ENCODE peak calls at places on chromosomes 13 and 19, in six cellular contexts. E is GM23248, H is OCI-LY7, B is neural progenitor cell, C is PC-3, T is GM23338. G is an unnamed sample.
A peak's percentile ranks its signal among the peaks of the same experiment; 100 is the strongest.

GRCh38 chr13:104949840-104950805 is 1585.3 kb downstream of the EFNB2 start:
- DNase-seq in E (no peak), H (no peak), B (no peak), C (peak; percentile 4), T (no peak), G (no peak)

GRCh38 chr13:26529441-26529840 is 28.0 kb upstream of the WASF3 start:
- DNase-seq in E (peak; percentile 66), H (peak; percentile 24), B (peak; percentile 78), C (peak; percentile 60), T (peak; percentile 78), G (peak; percentile 77)

GRCh38 chr19:35959968-35960320 is 23.8 kb downstream of the LRFN3 start:
- DNase-seq in E (no peak), H (no peak), B (no peak), C (no peak), T (peak; percentile 63), G (no peak)

GRCh38 chr19:1289395-1290244 is 3.9 kb downstream of the EFNA2 start:
- DNase-seq in E (no peak), H (peak; percentile 22), B (no peak), C (no peak), T (no peak), G (no peak)

GRCh38 chr13:20350819-20351218 is 118.7 kb upstream of the GJB6 start:
- DNase-seq in E (no peak), H (no peak), B (no peak), C (no peak), T (no peak), G (no peak)

GRCh38 chr19:1932395-1932794 is 8.6 kb upstream of the CSNK1G2 start:
- DNase-seq in E (no peak), H (no peak), B (no peak), C (no peak), T (no peak), G (no peak)

GRCh38 chr13:77513719-77514335 is 21.7 kb upstream of the SCEL start:
- DNase-seq in E (no peak), H (peak; percentile 17), B (no peak), C (no peak), T (no peak), G (no peak)

GRCh38 chr13:30607908-30608307 is 9.8 kb upstream of the USPL1 start:
- DNase-seq in E (no peak), H (peak; percentile 89), B (no peak), C (no peak), T (no peak), G (no peak)

GRCh38 chr13:60431108-60431700 is 34.2 kb downstream of the TDRD3 start:
- DNase-seq in E (peak; percentile 69), H (peak; percentile 63), B (peak; percentile 59), C (peak; percentile 61), T (peak; percentile 82), G (peak; percentile 69)

GRCh38 chr13:77565635-77566034 is 30.1 kb downstream of the SCEL start:
- DNase-seq in E (peak; percentile 65), H (peak; percentile 39), B (peak; percentile 39), C (peak; percentile 66), T (peak; percentile 65), G (peak; percentile 33)

GRCh38 chr13:31045621-31046081 is 113.2 kb downstream of the TEX26 start:
- DNase-seq in E (peak; percentile 96), H (no peak), B (no peak), C (peak; percentile 93), T (no peak), G (peak; percentile 88)

GRCh38 chr19:33778089-33778791 is 18.4 kb upstream of the KCTD15 start:
- DNase-seq in E (peak; percentile 85), H (peak; percentile 82), B (peak; percentile 88), C (peak; percentile 74), T (peak; percentile 84), G (peak; percentile 91)

GRCh38 chr13:42048323-42048624 is 174 bp upstream of the DGKH start:
- DNase-seq in E (peak; percentile 38), H (no peak), B (no peak), C (no peak), T (peak; percentile 27), G (no peak)

GRCh38 chr19:54096642-54097106 is 3.9 kb downstream of the OSCAR start:
- DNase-seq in E (peak; percentile 66), H (peak; percentile 67), B (peak; percentile 23), C (peak; percentile 25), T (peak; percentile 62), G (no peak)

GRCh38 chr19:32873560-32873959 is 4.0 kb upstream of the SLC7A9 start:
- DNase-seq in E (no peak), H (no peak), B (no peak), C (no peak), T (no peak), G (no peak)

DNA sequence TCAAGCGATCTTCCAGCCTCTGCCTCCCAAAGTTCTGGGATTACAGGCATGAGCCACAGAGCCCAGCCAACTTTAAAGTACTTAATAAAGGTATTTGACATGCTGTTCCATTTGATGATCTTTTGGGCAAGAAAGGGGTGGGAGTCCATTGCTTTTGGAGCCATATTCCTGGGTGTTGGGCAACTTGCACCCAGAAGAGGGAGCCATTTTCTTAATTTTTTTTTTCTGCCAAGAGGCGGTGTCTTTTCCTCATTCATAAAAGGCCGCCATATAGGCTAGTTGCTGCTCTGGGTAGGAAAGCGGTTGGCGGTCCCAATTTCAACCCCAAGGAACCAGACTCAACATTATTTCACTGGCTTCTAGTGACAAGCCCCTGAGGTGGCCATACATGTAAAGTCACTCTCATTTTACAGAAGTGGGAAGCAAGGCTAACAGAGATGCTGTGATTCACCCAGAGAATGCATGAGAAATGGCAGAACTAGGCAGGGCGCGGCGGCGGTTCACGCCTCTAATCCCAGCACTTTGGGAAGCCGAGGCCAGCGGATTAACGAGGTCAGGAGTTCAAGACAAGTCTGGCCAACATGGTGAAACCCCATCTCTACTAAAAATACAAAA is 139.6 kb downstream of the CACNA1A start:
- DNase-seq in E (peak; percentile 48), H (peak; percentile 17), B (peak; percentile 51), C (peak; percentile 81), T (peak; percentile 82), G (no peak)
- H2AFZ ChIP-seq in E (no peak overlapping the region), H (no peak overlapping the region), B (no peak overlapping the region), C (peak overlapping the region; percentile 44), T (no peak overlapping the region), G (no peak overlapping the region)

GRCh38 chr19:11678504-11678903 is 60.2 kb downstream of the ZNF823 start:
- DNase-seq in E (no peak), H (no peak), B (no peak), C (no peak), T (no peak), G (no peak)

GRCh38 chr19:11675569-11675968 is 63.2 kb downstream of the ZNF823 start:
- DNase-seq in E (no peak), H (no peak), B (no peak), C (no peak), T (no peak), G (no peak)

GRCh38 chr19:11674067-11674492 is 64.7 kb downstream of the ZNF823 start:
- DNase-seq in E (peak; percentile 7), H (no peak), B (no peak), C (no peak), T (peak; percentile 70), G (no peak)

GRCh38 chr19:11673608-11674041 is 65.1 kb downstream of the ZNF823 start:
- DNase-seq in E (peak; percentile 90), H (peak; percentile 28), B (peak; percentile 91), C (peak; percentile 52), T (peak; percentile 93), G (peak; percentile 81)
- TF ChIP-seq EZH2phosphoT487 in E (no peak), H (no peak), B (no peak), C (no peak), T (no peak), G (no peak)

DNA sequence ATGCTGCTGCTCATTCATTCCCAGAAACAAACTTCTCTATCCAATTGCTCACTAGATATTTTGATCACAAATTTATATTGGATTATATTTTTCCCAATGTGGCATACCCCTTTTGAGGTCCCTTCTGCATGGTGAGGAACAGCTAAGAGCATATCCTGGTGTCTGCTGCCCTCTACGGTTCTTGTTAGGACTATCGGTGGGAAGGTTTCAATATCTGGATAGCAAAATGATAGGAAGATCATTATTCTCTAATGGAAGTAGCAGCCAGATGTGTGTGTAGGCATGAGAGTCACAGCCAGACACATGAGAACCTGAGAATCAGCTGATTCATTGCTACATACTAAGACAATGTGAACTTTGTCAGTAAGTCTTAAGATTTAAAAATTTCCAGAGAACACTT is 1422.4 kb upstream of the MIR17HG start:
- DNase-seq in E (peak; percentile 42), H (no peak), B (peak; percentile 57), C (peak; percentile 53), T (peak; percentile 72), G (peak; percentile 31)
- H2AFZ ChIP-seq in E (peak overlapping the region; percentile 8), H (no peak overlapping the region), B (no peak overlapping the region), C (no peak overlapping the region), T (no peak overlapping the region), G (no peak overlapping the region)

DNA sequence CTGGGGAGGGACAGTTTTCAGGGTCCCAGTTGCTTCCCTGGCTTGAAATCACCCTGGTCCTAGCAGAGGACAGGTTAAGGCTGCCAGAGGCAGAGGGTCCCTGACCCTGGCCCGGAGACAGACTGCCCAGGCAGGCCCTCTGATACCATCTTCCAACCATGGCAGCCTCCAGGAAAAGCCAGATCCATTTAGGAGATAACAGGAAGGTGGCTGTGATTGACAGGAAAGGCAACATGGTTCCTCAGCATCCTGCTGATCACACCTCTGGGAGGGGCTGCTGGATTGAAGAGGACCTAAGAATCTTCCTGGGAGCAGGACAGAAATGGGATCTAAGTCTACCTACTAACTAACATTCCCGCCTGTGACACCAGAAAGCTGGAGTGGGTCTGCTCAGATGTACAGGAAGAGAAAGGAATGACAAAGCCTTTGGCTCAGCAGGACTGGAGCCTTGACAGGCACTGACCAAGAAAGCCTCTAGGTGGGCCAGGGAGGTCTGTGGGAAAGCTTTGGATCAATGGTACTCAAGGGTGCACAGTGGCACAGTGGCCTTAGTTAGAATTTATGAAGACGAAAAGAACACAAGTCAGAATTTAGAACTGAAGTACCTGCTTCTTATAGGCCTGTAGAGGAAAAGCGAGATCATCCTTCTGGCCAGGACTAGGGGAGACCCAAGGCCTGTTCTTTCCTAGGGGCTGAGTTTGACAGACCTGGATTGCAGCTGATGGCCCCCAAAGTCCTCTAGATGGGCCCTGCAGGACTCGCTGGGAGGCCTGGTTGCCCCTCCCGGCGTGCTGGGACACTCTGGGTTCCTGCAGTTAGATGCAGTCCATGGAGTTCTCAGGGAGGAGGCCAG is 2.3 kb upstream of the PRKACA start:
- DNase-seq in E (no peak), H (no peak), B (no peak), C (no peak), T (no peak), G (no peak)
- TF ChIP-seq EZH2phosphoT487 in E (no peak), H (no peak), B (no peak), C (no peak), T (no peak), G (no peak)

DNA sequence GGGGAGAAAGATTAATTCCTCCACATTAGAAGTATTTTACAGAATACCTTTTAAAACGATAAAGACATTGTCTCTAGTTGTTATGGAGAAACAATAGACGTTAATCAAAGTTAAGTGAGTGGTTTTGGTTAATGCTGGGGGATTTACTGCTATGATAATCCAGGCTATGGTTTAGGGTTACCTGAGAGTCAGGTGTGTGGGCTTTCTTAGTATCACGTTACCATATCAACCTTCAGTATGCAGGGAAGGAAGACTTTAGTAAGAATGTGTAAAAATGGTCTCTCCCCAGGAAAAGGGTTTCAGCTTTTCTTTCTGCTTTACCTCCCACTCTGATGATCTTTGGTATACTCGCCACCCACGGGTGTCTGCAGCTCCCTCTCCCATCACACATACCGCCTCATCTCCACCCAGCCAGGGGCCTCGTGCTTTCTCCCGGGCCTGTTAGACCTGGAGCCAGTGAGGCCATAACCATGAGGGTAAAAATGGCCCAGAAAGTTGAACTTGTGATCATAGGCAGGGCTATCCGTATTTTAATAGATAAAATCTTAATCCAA is 45.6 kb upstream of the WDFY2 start:
- DNase-seq in E (peak; percentile 16), H (no peak), B (no peak), C (no peak), T (peak; percentile 67), G (no peak)
- H2AFZ ChIP-seq in E (peak overlapping the region; percentile 65), H (no peak overlapping the region), B (no peak overlapping the region), C (no peak overlapping the region), T (no peak overlapping the region), G (no peak overlapping the region)

GRCh38 chr19:5126498-5127223 is 157.7 kb downstream of the KDM4B start:
- DNase-seq in E (no peak), H (peak; percentile 42), B (no peak), C (no peak), T (no peak), G (no peak)
- TF ChIP-seq EZH2phosphoT487 in E (no peak), H (no peak), B (no peak), C (no peak), T (no peak), G (no peak)

G was measured in hepatocyte.